ENCODE peak calls at places on chromosomes 16 and 17, in ten cellular contexts. F is GM23338; D is cardiac muscle cell; Q is heart right ventricle; L is upper lobe of right lung; Z is PC-3; I is right cardiac atrium; N is DND-41; U is IMR-90; K is CD8-positive, alpha-beta T cell. M is an unnamed sample. For H3K4me1, the result is how much of the 10 kb centered on the place peaks cover.

GRCh38 chr17:35596530-35597233 is 9.6 kb downstream of the AP2B1 start:
- DNase-seq in F (peak), D (no peak), Q (no peak), L (no peak), Z (no peak), I (no peak), N (no peak), U (no peak), K (no peak), M (no peak)

GRCh38 chr17:27762527-27763305 is 37.6 kb downstream of the NOS2 start:
- DNase-seq in F (peak), D (peak), Q (no peak), L (no peak), Z (peak), I (no peak), N (peak), U (peak), K (no peak), M (no peak)

GRCh38 chr17:42697108-42697811 is 14.9 kb downstream of the CNTNAP1 start:
- DNase-seq in F (no peak), D (no peak), Q (no peak), L (peak), Z (no peak), I (no peak), N (no peak), U (no peak), K (no peak), M (no peak)

GRCh38 chr17:63481488-63481870 is 4.6 kb downstream of the ACE start:
- DNase-seq in F (no peak), D (no peak), Q (no peak), L (no peak), Z (no peak), I (no peak), N (no peak), U (no peak), K (no peak), M (no peak)

GRCh38 chr16:12553191-12553590 is 250.5 kb downstream of the CPPED1 start:
- DNase-seq in F (no peak), D (no peak), Q (no peak), L (no peak), Z (no peak), I (no peak), N (no peak), U (no peak), K (no peak), M (no peak)

GRCh38 chr17:66673668-66674276 is 161.1 kb upstream of the CACNG5 start:
- DNase-seq in F (peak), D (peak), Q (peak), L (no peak), Z (peak), I (no peak), N (peak), U (peak), K (peak), M (no peak)

GRCh38 chr17:73003487-73003886 is 89.0 kb downstream of the SLC39A11 start:
- DNase-seq in F (no peak), D (no peak), Q (no peak), L (no peak), Z (peak), I (no peak), N (no peak), U (no peak), K (no peak), M (no peak)

GRCh38 chr17:81295678-81296381 is 723 bp upstream of the SLC38A10 start:
- DNase-seq in F (peak), D (no peak), Q (no peak), L (peak), Z (peak), I (no peak), N (peak), U (peak), K (peak), M (no peak)

GRCh38 chr16:88957887-88958577 is 19.0 kb downstream of the CBFA2T3 start:
- DNase-seq in F (no peak), D (no peak), Q (no peak), L (no peak), Z (no peak), I (no peak), N (no peak), U (no peak), K (no peak), M (peak)

DNA sequence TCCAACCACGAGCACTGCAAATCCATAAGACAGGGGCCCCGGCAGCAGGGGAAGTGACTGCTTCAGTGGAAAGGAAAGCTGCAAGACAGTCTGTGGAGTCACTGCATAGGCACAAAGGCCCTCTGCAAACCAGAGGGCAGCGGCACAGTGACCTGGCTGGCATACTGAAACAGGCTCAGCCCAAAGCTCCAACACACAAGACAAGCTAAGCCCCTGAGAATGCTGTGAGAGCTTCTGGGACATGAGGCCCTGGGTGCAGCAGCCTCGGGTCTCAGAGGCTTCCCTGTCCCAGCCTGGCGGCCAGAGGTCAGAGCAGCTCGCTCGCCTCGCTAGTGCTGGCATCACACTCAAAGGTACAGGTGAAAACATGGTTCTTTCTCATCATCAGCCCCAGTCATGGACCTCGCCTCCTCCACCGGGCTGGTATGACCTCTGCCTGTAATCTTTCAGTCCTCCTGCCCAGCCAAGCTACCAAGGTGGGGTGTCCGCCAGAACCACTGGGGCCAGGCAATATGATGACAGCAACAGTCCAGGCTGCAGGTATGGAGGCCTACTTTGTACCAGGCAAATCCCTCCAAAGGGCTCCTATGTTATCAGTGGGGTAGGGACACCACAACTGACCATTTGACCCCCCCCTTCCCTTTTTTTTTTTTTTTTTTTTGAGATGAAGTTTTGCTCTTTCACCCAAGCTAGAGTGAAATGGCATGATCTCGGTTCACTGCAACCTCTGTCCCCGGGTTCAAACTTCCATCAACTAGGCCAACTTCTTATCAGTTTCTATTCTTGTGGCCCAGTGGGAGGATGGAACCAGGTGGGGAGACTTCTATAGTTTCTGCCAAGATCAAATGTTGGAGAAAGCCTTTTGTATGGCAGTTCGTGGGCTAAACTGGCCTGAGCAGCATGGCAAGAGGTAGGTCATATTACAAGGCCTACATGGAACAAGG is 19.2 kb downstream of the ST3GAL2 start:
- DNase-seq in F (no peak), D (no peak), Q (no peak), L (no peak), Z (no peak), I (no peak), N (no peak), U (no peak), K (no peak), M (no peak)
- H3K4me1 ChIP-seq in F (under half), D (half or more), Q (half or more), L (under half), Z (under half), I (under half), N (under half), U (under half), K (under half), M (half or more)

GRCh38 chr17:17090642-17091103 is 48.4 kb downstream of the MPRIP start:
- DNase-seq in F (no peak), D (no peak), Q (no peak), L (peak), Z (peak), I (no peak), N (no peak), U (no peak), K (no peak), M (no peak)
- H3K4me1 ChIP-seq in F (under half), D (under half), Q (half or more), L (under half), Z (under half), I (under half), N (under half), U (under half), K (under half), M (half or more)

DNA sequence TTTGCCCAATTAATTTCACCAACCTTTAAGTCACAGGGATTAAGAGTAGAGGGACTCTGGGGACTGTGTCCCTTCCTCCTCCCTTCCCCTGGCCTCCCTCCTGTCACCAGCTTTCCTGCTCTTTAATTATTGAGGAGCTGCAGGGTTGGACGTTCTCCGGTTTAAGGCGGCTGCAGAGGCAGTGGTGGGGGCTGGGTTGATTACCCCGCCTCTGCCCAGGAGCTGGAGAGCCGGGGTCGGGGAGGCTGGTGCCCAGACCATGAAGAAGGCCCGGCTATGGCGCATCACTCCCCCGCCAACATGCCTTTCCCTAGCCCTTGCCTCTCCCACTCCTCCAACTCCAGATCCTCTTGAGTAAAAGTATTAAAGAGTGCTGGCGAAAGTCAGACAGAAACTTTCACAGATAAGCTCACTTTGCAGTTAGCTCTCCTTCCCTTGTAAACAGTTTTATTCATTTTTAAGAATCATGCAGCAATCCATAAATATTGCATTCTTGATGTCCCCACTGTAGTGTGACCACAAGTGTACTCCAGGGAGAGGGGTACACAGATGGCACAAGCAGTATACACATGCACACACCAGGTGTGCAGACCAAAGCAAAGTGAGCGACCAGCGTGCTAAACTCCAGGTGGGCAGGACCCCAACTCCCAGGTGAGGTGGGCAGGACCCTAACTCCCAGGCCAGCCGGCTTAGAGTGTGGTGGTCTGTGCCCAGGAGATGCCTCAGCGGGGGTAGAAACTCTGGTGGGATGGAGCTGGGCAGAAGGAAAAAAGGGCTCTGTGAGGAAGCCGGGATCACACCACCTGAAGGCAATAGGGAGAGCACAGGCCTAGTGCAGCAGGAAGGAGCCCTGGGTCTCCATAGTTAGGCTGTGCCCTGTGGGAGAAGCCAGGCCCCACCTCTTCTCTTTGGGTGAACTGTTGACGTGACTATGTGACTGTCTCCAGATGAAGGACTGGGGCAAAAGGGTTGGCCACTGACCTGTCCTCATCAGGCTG is 1.3 kb upstream of the FOXJ1 start:
- DNase-seq in F (peak), D (no peak), Q (no peak), L (peak), Z (no peak), I (no peak), N (no peak), U (no peak), K (no peak), M (no peak)
- H3K4me1 ChIP-seq in F (half or more), D (under half), Q (half or more), L (half or more), Z (under half), I (under half), N (half or more), U (under half), K (half or more), M (half or more)

GRCh38 chr17:58309918-58310259 is 18.7 kb downstream of the TSPOAP1 start:
- DNase-seq in F (no peak), D (no peak), Q (no peak), L (no peak), Z (no peak), I (no peak), N (no peak), U (no peak), K (no peak), M (no peak)

GRCh38 chr17:58307468-58308172 is 21.0 kb downstream of the TSPOAP1 start:
- DNase-seq in F (no peak), D (no peak), Q (no peak), L (no peak), Z (no peak), I (no peak), N (no peak), U (no peak), K (no peak), M (no peak)

GRCh38 chr17:58308173-58308984 is 20.2 kb downstream of the TSPOAP1 start:
- DNase-seq in F (peak), D (peak), Q (no peak), L (no peak), Z (no peak), I (no peak), N (peak), U (no peak), K (no peak), M (no peak)

GRCh38 chr17:58310511-58311428 is 17.8 kb downstream of the TSPOAP1 start:
- DNase-seq in F (no peak), D (no peak), Q (no peak), L (peak), Z (no peak), I (no peak), N (no peak), U (no peak), K (no peak), M (no peak)

DNA sequence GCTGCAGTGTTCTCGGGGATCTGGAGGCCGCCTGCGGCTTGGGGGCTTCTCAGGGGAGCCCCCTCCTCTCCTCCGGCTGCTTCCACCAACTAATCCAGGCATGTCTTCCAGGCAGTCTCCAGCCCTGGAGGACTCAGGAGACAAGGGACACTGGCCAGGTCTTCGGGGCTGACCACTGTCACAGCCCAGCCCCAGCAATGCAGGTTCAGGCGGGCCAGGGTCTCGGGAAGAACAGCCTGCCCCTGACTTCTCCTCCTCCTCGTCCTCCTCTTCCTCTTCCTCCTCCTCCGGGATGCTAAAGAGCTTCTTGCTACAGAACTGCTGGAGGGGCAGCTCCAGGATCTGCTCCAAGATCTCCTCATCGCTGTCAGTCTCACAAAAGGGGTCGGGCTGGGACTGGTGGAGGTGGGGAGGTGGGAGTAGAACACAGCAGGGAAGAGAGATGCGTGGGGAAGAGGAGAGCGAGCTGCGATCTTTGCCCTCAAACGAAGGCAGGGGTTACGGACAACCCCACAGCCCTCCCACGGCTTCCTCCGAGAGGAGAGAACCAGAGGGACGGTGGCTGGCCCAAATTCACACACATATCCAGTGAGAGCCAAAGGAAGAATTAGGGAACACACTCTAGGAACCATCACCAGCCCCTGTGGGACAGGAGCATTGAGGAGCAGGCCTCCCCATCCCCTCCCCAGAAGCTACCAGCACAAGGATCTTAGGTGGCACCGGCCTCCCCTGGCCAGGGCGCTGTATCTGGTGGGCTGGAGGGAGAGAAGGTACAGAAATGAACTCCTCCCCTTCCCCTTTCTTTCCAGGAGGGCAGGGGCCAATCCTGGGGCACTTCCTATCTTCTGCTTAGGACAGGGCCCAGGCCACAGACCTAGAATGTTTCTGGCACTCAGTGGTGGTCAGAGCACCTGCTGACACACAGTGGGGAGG is 19.3 kb downstream of the TSPOAP1 start:
- DNase-seq in F (no peak), D (no peak), Q (no peak), L (no peak), Z (no peak), I (no peak), N (no peak), U (no peak), K (no peak), M (no peak)
- H3K4me1 ChIP-seq in F (under half), D (under half), Q (under half), L (under half), Z (under half), I (under half), N (under half), U (under half), K (under half), M (under half)

M was measured in left ventricle myocardium inferior.